ENCODE peak calls at places on chromosomes 16 and 17, in seven cellular contexts. Z is GM12878, S is PC-3, N is endothelial cell of umbilical vein, M is fibroblast of lung, V is astrocyte, G is K562. X is an unnamed sample.

GRCh38 chr17:71412803-71413202 is 708.0 kb upstream of the SOX9 start:
- DNase-seq in Z (no peak), S (peak; percentile 99), N (no peak), M (peak; percentile 98), V (peak; percentile 98), G (no peak), X (no peak)

GRCh38 chr16:67022531-67023214 is 6.3 kb upstream of the CBFB start:
- DNase-seq in Z (no peak), S (peak; percentile 56), N (peak; percentile 6), M (no peak), V (peak; percentile 68), G (no peak), X (no peak)

GRCh38 chr17:1965556-1966273 is 59.4 kb downstream of the RTN4RL1 start:
- DNase-seq in Z (no peak), S (no peak), N (no peak), M (no peak), V (peak; percentile 32), G (no peak), X (no peak)

GRCh38 chr16:77763994-77764393 is 24.4 kb upstream of the VAT1L start:
- DNase-seq in Z (no peak), S (no peak), N (no peak), M (no peak), V (peak; percentile 32), G (no peak), X (no peak)

GRCh38 chr17:48577946-48578615 is at the start of gene HOXB4:
- DNase-seq in Z (peak; percentile 43), S (no peak), N (peak; percentile 90), M (peak; percentile 92), V (peak; percentile 78), G (peak; percentile 95), X (peak; percentile 74)

GRCh38 chr16:51113254-51114125 is 37.6 kb downstream of the SALL1 start:
- DNase-seq in Z (no peak), S (no peak), N (no peak), M (no peak), V (no peak), G (no peak), X (peak; percentile 87)

GRCh38 chr17:6498798-6499540 is 54.7 kb downstream of the PIMREG start:
- DNase-seq in Z (no peak), S (no peak), N (no peak), M (no peak), V (no peak), G (no peak), X (no peak)

GRCh38 chr16:72124761-72125634 is 31.4 kb downstream of the DHX38 start:
- DNase-seq in Z (peak; percentile 26), S (peak; percentile 61), N (peak; percentile 67), M (peak; percentile 80), V (peak; percentile 45), G (peak; percentile 81), X (peak; percentile 80)

GRCh38 chr17:9261059-9262029 is 240.0 kb downstream of the NTN1 start:
- DNase-seq in Z (no peak), S (no peak), N (no peak), M (no peak), V (no peak), G (no peak), X (no peak)

GRCh38 chr17:9256944-9257629 is 235.8 kb downstream of the NTN1 start:
- DNase-seq in Z (no peak), S (peak; percentile 59), N (peak; percentile 42), M (peak; percentile 50), V (peak; percentile 50), G (no peak), X (no peak)

GRCh38 chr16:84667600-84668309 is 19.4 kb downstream of the KLHL36 start:
- DNase-seq in Z (no peak), S (no peak), N (no peak), M (no peak), V (no peak), G (no peak), X (no peak)

GRCh38 chr16:83138976-83139690 is 512.4 kb downstream of the CDH13 start:
- DNase-seq in Z (no peak), S (no peak), N (no peak), M (peak; percentile 45), V (no peak), G (no peak), X (no peak)

GRCh38 chr16:27767081-27767480 is 217.1 kb downstream of the KATNIP start:
- DNase-seq in Z (no peak), S (no peak), N (no peak), M (no peak), V (no peak), G (no peak), X (no peak)

GRCh38 chr17:73722163-73722562 is 77.9 kb upstream of the SDK2 start:
- DNase-seq in Z (no peak), S (no peak), N (no peak), M (no peak), V (no peak), G (no peak), X (no peak)

GRCh38 chr17:32631341-32632109 is 144.7 kb downstream of the CDK5R1 start:
- DNase-seq in Z (no peak), S (no peak), N (no peak), M (no peak), V (no peak), G (no peak), X (no peak)

GRCh38 chr17:1736348-1737281 is 6.1 kb upstream of the SERPINF2 start:
- DNase-seq in Z (no peak), S (no peak), N (no peak), M (peak; percentile 82), V (no peak), G (peak; percentile 89), X (no peak)

GRCh38 chr16:87490091-87490798 is 2.6 kb downstream of the ZCCHC14 start:
- DNase-seq in Z (no peak), S (no peak), N (peak; percentile 36), M (peak; percentile 18), V (no peak), G (peak; percentile 30), X (peak; percentile 14)

GRCh38 chr16:10979717-10980601 is 35.6 kb downstream of the CLEC16A start:
- DNase-seq in Z (no peak), S (no peak), N (no peak), M (no peak), V (peak; percentile 51), G (no peak), X (no peak)

GRCh38 chr16:66834746-66835145 is 4.0 kb upstream of the NAE1 start:
- DNase-seq in Z (no peak), S (no peak), N (no peak), M (no peak), V (no peak), G (no peak), X (no peak)

GRCh38 chr17:75288784-75289121 is 480 bp downstream of the SLC25A19 start:
- DNase-seq in Z (no peak), S (peak; percentile 68), N (no peak), M (no peak), V (no peak), G (peak; percentile 63), X (peak; percentile 65)

DNA sequence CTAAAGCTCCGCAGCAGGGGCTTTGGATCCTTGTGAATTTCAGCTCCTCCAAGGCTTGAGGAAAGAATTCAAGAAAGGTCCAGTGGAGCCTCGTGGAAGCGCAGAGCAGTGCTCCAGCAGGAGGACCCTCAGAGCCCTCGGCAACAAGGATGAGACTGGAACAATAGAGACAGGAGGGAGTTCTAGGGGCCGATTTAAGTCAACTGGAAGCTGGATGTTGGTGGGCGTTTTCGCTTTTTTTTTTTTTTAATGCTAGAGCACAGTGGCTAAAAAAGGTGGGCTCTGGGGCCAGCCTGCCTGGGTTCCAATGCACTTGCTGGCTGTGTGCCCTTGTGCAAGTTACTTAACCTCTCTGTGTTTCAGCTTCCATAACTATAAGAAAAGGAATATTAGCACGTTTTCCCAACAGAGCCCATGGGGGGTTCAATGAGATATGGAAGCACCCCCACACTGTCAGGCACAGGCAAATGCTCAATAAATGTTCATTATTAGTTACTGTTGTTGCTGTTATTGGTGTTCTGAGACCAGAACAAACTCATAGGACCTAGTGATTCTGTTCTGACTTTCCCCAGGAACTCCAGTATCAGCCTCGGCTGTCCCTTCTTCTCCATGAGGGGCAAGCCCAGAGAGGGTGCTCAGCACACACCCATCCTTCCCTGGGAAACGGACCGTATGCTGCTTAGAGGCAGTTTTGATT is 5.3 kb upstream of the CBX8 start:
- DNase-seq in Z (no peak), S (no peak), N (no peak), M (no peak), V (no peak), G (no peak), X (peak; percentile 41)
- TF ChIP-seq EZH2 in Z (peak; percentile 20), S (peak; percentile 4), N (no peak), M (no peak), V (no peak), G (no peak), X (peak; percentile 68)

GRCh38 chr16:62715701-62716100 is 679.5 kb upstream of the CDH8 start:
- DNase-seq in Z (no peak), S (no peak), N (no peak), M (no peak), V (no peak), G (no peak), X (no peak)
- H3K9me3 ChIP-seq in Z (no peaks in the 10 kb centered on the region), S (no peaks in the 10 kb centered on the region), N (peaks cover 1% of the 10 kb centered on the region), M (no peaks in the 10 kb centered on the region), V (no peaks in the 10 kb centered on the region), G (no peaks in the 10 kb centered on the region), X (no peaks in the 10 kb centered on the region)

DNA sequence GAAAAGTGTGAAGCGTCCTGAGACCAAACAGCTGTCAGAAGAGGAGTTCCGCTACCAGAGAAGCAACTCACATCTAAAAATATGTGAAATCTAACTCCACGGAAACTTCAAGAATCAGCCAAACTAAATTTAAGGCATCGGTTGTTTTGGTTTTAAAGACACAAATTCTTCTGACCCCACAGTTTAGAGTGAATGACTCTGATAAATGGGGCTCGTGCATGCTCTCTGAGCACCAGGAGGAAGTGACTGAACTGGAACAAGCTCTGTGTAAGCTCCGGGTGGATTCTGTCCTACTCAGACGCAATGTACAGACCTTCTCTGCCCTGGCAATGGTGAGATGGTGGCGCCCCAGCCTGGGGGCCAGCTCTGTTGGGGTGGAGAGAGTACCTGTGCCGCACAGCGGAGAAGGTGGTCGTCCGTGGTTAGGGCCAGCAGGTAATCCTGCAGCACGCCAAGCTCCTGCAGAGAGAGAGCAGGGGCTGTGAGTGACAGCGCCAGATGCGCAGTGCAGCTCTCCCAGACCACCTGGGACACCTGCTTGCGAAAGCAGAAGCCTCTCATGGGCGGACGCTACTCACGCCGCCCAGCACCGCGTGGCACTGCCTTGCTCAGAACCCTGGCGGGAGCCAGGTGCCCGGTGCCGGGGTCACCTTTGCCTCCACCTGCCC is 44.4 kb upstream of the ATP2A3 start:
- DNase-seq in Z (no peak), S (no peak), N (no peak), M (peak; percentile 83), V (no peak), G (no peak), X (no peak)
- H3K9ac ChIP-seq in Z (no peak overlapping the region), S (no peak overlapping the region), N (no peak overlapping the region), M (no peak overlapping the region), V (no peak overlapping the region), G (no peak overlapping the region), X (no peak overlapping the region)

GRCh38 chr16:154223-155030 is 2.0 kb downstream of the HBZ start:
- DNase-seq in Z (no peak), S (no peak), N (peak; percentile 50), M (peak; percentile 26), V (peak; percentile 29), G (peak; percentile 75), X (peak; percentile 71)
- TF ChIP-seq EZH2 in Z (no peak), S (no peak), N (no peak), M (no peak), V (peak; percentile 62), G (no peak), X (peak; percentile 78)

DNA sequence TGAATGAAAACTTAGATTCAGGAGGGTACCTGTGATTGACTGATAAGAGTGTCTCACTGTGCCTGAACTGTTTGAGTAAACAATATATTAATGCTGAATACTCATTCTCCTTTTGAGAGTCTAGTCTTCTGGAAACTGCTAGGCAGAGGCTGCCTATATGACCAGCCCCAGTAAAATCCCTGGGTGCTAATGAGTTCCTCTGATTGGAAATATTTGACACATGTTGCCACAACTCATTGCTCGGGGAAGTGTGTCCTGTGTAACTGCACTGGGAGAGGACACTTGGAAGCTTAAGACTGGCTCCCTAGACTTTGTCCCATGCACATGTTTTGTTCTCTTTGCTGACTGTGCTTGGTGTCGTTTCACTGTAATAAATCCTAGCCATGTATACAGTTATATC is 108.7 kb upstream of the NACA2 start:
- DNase-seq in Z (no peak), S (no peak), N (no peak), M (no peak), V (no peak), G (no peak), X (no peak)
- H3K9me3 ChIP-seq in Z (peaks cover 5% of the 10 kb centered on the region), S (peaks cover 15% of the 10 kb centered on the region), N (no peaks in the 10 kb centered on the region), M (no peaks in the 10 kb centered on the region), V (peaks cover 3% of the 10 kb centered on the region), G (peaks cover 5% of the 10 kb centered on the region), X (peaks cover 43% of the 10 kb centered on the region)